ENCODE peak calls at places on chromosomes 16 and 17, in eight cellular contexts. C is BE2C; W is GM10248; F is Karpas-422; E is thoracic aorta; P is head of caudate nucleus; N is fibroblast of lung; R is CD8-positive, alpha-beta memory T cell. V is an unnamed sample.

GRCh38 chr17:36544049-36544319 is 735 bp upstream of the GGNBP2 start:
- DNase-seq in C (peak; percentile 31), W (peak; percentile 42), F (peak; percentile 78), E (no peak), P (peak; percentile 49), N (peak; percentile 55), R (no peak), V (peak; percentile 35)

GRCh38 chr16:28082624-28083023 is 19.1 kb upstream of the GSG1L start:
- DNase-seq in C (no peak), W (no peak), F (no peak), E (no peak), P (no peak), N (no peak), R (no peak), V (no peak)

GRCh38 chr17:77842906-77843249 is 115.6 kb upstream of the TNRC6C start:
- DNase-seq in C (no peak), W (no peak), F (no peak), E (no peak), P (no peak), N (no peak), R (no peak), V (peak; percentile 8)

GRCh38 chr17:66460558-66460957 is 158.1 kb downstream of the PRKCA start:
- DNase-seq in C (no peak), W (no peak), F (no peak), E (no peak), P (no peak), N (no peak), R (no peak), V (no peak)

GRCh38 chr17:68399638-68400403 is 57.5 kb downstream of the WIPI1 start:
- DNase-seq in C (no peak), W (no peak), F (no peak), E (no peak), P (no peak), N (peak; percentile 66), R (no peak), V (no peak)

GRCh38 chr16:9003322-9003721 is 39.6 kb upstream of the USP7 start:
- DNase-seq in C (no peak), W (no peak), F (no peak), E (no peak), P (no peak), N (no peak), R (no peak), V (no peak)

GRCh38 chr17:19799796-19800195 is 51.7 kb upstream of the ALDH3A1 start:
- DNase-seq in C (no peak), W (no peak), F (no peak), E (no peak), P (no peak), N (no peak), R (no peak), V (no peak)

GRCh38 chr17:82396601-82397435 is 21.3 kb upstream of the HEXD start:
- DNase-seq in C (no peak), W (no peak), F (no peak), E (no peak), P (no peak), N (peak; percentile 62), R (no peak), V (no peak)

GRCh38 chr17:51536627-51537026 is 276.3 kb downstream of the UTP18 start:
- DNase-seq in C (no peak), W (no peak), F (no peak), E (no peak), P (no peak), N (no peak), R (no peak), V (no peak)

GRCh38 chr17:62965149-62965648 is 836 bp upstream of the TANC2 start:
- DNase-seq in C (no peak), W (no peak), F (no peak), E (no peak), P (no peak), N (peak; percentile 39), R (peak; percentile 7), V (no peak)

GRCh38 chr16:15966420-15967222 is 17.2 kb downstream of the ABCC1 start:
- DNase-seq in C (peak; percentile 49), W (no peak), F (no peak), E (no peak), P (no peak), N (peak; percentile 92), R (no peak), V (no peak)

GRCh38 chr16:782766-783403 is 5.3 kb downstream of the RPUSD1 start:
- DNase-seq in C (peak; percentile 55), W (no peak), F (peak; percentile 69), E (no peak), P (peak; percentile 67), N (no peak), R (no peak), V (no peak)

GRCh38 chr17:79482719-79483118 is 128.1 kb downstream of the RBFOX3 start:
- DNase-seq in C (no peak), W (no peak), F (no peak), E (no peak), P (no peak), N (no peak), R (no peak), V (no peak)

GRCh38 chr17:40555296-40556190 is 9.7 kb downstream of the CCR7 start:
- DNase-seq in C (no peak), W (no peak), F (no peak), E (no peak), P (peak; percentile 32), N (no peak), R (no peak), V (peak; percentile 11)

GRCh38 chr17:9473716-9474115 is 101.9 kb downstream of the STX8 start:
- DNase-seq in C (no peak), W (no peak), F (no peak), E (no peak), P (no peak), N (peak; percentile 94), R (no peak), V (no peak)

GRCh38 chr17:75289832-75290337 is 652 bp upstream of the SLC25A19 start:
- DNase-seq in C (peak; percentile 48), W (peak; percentile 42), F (peak; percentile 90), E (no peak), P (peak; percentile 73), N (peak; percentile 33), R (peak; percentile 40), V (peak; percentile 52)

GRCh38 chr17:47813512-47814031 is 8.0 kb downstream of the OSBPL7 start:
- DNase-seq in C (no peak), W (no peak), F (no peak), E (no peak), P (no peak), N (no peak), R (no peak), V (no peak)

GRCh38 chr16:73483076-73483791 is 435.3 kb upstream of the ZFHX3 start:
- DNase-seq in C (no peak), W (no peak), F (no peak), E (no peak), P (no peak), N (no peak), R (no peak), V (no peak)